ENCODE peak calls at places on chromosome 12, in nine cellular contexts. J, I, Q, W, Y, B, O, P and M are unnamed samples.

GRCh38 chr12:49961993-49962764 is 507 bp downstream of the AQP5 start:
- DNase-seq in J (no peak), I (no peak), Q (no peak), W (no peak), Y (no peak), B (no peak), O (no peak), P (no peak), M (no peak)

GRCh38 chr12:127487031-127487430 is 779.9 kb upstream of the TMEM132C start:
- DNase-seq in J (no peak), I (no peak), Q (no peak), W (no peak), Y (no peak), B (no peak), O (no peak), P (no peak), M (no peak)

GRCh38 chr12:113422030-113422900 is at the start of gene SDSL:
- DNase-seq in J (peak; percentile 82), I (peak; percentile 48), Q (no peak), W (peak; percentile 33), Y (peak; percentile 89), B (peak; percentile 58), O (no peak), P (peak; percentile 88), M (peak; percentile 90)

GRCh38 chr12:113996026-113996425 is 29.9 kb upstream of the RBM19 start:
- DNase-seq in J (no peak), I (peak; percentile 5), Q (no peak), W (no peak), Y (no peak), B (no peak), O (no peak), P (no peak), M (no peak)

GRCh38 chr12:95390192-95390591 is 83.8 kb upstream of the METAP2 start:
- DNase-seq in J (no peak), I (no peak), Q (no peak), W (no peak), Y (no peak), B (no peak), O (no peak), P (no peak), M (no peak)

GRCh38 chr12:93767524-93767863 is 90.3 kb downstream of the CRADD start:
- DNase-seq in J (no peak), I (no peak), Q (no peak), W (no peak), Y (no peak), B (no peak), O (no peak), P (no peak), M (no peak)

GRCh38 chr12:64912501-64912900 is 88.1 kb downstream of the TBC1D30 start:
- DNase-seq in J (no peak), I (no peak), Q (no peak), W (no peak), Y (peak; percentile 41), B (no peak), O (no peak), P (peak; percentile 11), M (peak; percentile 95)

GRCh38 chr12:87152084-87152483 is 877.1 kb downstream of the C12orf50 start:
- DNase-seq in J (no peak), I (no peak), Q (no peak), W (no peak), Y (no peak), B (no peak), O (no peak), P (no peak), M (no peak)

GRCh38 chr12:52631676-52632459 is 13.5 kb upstream of the KRT73 start:
- DNase-seq in J (no peak), I (no peak), Q (no peak), W (no peak), Y (no peak), B (no peak), O (no peak), P (no peak), M (no peak)

GRCh38 chr12:51132693-51133092 is 40.2 kb downstream of the TFCP2 start:
- DNase-seq in J (no peak), I (no peak), Q (no peak), W (no peak), Y (no peak), B (no peak), O (no peak), P (peak; percentile 10), M (no peak)

GRCh38 chr12:103046154-103046553 is 88.7 kb downstream of the ASCL1 start:
- DNase-seq in J (no peak), I (no peak), Q (no peak), W (no peak), Y (no peak), B (no peak), O (no peak), P (no peak), M (no peak)

GRCh38 chr12:110907583-110907982 is 12.8 kb downstream of the MYL2 start:
- DNase-seq in J (no peak), I (no peak), Q (no peak), W (no peak), Y (no peak), B (no peak), O (no peak), P (no peak), M (no peak)

GRCh38 chr12:111363578-111363977 is 5.3 kb downstream of the PHETA1 start:
- DNase-seq in J (peak; percentile 26), I (no peak), Q (no peak), W (no peak), Y (peak; percentile 53), B (peak; percentile 43), O (no peak), P (peak; percentile 63), M (peak; percentile 11)

DNA sequence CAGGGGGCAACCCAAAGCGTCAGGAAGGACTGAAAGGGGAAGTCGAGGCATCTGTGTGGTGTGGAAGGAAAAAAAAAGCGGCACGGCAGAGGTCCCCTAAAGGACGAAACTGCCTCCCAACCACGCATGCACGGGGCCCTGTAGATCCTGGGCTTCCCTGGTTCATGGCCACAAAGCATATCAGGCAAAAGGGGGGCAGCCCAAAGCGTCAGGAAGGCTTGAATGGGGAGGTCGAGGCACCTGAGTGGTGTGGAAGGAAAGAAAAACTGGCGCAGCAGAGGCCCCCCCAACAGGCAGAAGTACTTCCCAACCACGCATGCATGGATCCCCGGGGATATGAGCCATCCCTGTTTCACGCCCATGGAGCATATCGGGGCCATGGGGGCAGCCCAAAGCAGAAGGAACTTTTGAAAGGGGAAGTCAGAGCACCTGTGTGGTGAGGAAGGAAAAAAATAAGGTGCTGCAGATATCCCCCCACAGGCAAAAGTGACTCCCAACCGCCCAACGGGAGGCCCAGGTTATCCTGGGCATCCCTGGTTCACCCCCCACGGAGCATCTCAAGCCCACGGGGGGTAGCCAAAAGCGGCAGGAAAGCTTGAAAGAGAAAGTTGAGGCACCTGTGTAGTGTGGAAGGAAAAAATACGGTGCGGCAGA is 581.2 kb downstream of the ALG10 start:
- DNase-seq in J (no peak), I (no peak), Q (no peak), W (no peak), Y (no peak), B (no peak), O (no peak), P (no peak), M (no peak)
- H3K9me3 ChIP-seq in J (no peaks in the 10 kb centered on the region), I (peaks cover 94% of the 10 kb centered on the region), Q (peaks cover 79% of the 10 kb centered on the region), W (no peaks in the 10 kb centered on the region), Y (no peaks in the 10 kb centered on the region), B (peaks cover 7% of the 10 kb centered on the region), O (no peaks in the 10 kb centered on the region), P (no peaks in the 10 kb centered on the region), M (no peaks in the 10 kb centered on the region)

GRCh38 chr12:34186492-34186891 is 164.2 kb downstream of the ALG10 start:
- DNase-seq in J (no peak), I (no peak), Q (no peak), W (no peak), Y (no peak), B (no peak), O (no peak), P (no peak), M (no peak)
- H3K9me3 ChIP-seq in J (no peaks in the 10 kb centered on the region), I (no peaks in the 10 kb centered on the region), Q (no peaks in the 10 kb centered on the region), W (no peaks in the 10 kb centered on the region), Y (no peaks in the 10 kb centered on the region), B (no peaks in the 10 kb centered on the region), O (no peaks in the 10 kb centered on the region), P (no peaks in the 10 kb centered on the region), M (no peaks in the 10 kb centered on the region)

GRCh38 chr12:124143726-124144125 is 151.2 kb upstream of the RFLNA start:
- DNase-seq in J (no peak), I (no peak), Q (no peak), W (no peak), Y (no peak), B (no peak), O (no peak), P (no peak), M (no peak)

GRCh38 chr12:124142395-124143005 is 152.4 kb upstream of the RFLNA start:
- DNase-seq in J (no peak), I (no peak), Q (no peak), W (no peak), Y (no peak), B (no peak), O (no peak), P (no peak), M (no peak)

GRCh38 chr12:124136796-124137195 is 158.1 kb upstream of the RFLNA start:
- DNase-seq in J (no peak), I (no peak), Q (no peak), W (no peak), Y (no peak), B (no peak), O (no peak), P (no peak), M (no peak)

DNA sequence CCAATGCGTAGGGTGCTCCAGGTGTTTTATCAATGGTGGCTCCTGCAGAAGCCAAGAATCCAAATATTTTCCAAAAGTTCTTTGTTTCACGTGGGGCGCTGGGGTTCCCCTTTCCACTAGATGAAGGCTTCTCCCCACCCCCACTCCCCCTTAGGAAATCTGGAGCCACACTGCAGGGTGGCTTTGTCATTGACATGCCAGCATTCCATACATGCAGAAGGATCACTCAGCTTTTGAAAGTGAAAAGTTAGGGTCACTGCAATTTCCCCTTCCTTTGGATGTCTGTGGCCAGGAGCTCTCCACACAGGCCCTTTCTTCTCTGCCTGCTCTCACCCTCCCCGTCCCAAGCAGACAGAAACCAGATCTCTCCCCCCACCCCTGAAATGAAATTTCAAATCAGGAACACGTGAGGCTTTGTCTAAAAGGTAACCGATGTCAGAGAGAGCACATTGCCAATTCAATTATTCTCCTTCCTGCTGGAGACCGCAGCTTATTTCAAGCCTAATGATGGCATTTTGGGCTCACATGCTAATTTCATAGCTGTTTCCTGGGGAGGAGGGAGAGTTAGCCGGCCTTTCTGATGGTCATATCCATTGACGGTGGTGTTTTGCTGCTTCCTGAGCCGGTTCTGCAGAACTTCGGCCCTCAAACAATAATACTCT is 153.9 kb upstream of the RFLNA start:
- DNase-seq in J (no peak), I (no peak), Q (no peak), W (no peak), Y (no peak), B (peak; percentile 7), O (no peak), P (no peak), M (no peak)
- H3K9me3 ChIP-seq in J (peaks cover 34% of the 10 kb centered on the region), I (peaks cover 14% of the 10 kb centered on the region), Q (peaks cover 11% of the 10 kb centered on the region), W (peaks cover 8% of the 10 kb centered on the region), Y (no peaks in the 10 kb centered on the region), B (no peaks in the 10 kb centered on the region), O (no peaks in the 10 kb centered on the region), P (no peaks in the 10 kb centered on the region), M (no peaks in the 10 kb centered on the region)

DNA sequence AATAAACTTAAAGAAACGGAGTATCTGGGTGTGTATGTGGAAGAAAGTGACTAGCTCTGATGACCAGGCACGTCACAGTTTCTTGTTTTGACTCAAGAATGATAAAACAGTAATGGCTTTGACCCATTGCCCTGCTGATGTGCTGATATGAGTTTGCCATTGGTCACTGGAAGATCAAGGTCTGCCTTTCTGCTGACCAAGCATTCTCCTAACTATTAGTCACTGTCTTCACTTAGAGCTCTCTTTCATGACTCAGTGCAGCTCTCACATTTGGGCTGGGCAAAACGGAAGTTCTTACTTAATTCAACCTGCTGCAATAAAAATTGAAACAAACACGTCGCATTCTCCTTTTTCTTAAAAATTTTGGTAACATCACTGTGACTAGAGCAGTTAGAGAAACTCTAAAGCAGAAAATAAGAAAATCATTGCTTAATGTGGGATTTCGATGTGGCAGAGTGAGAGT is 366.7 kb downstream of the BTG1 start:
- DNase-seq in J (peak; percentile 83), I (peak; percentile 29), Q (peak; percentile 10), W (peak; percentile 78), Y (peak; percentile 93), B (peak; percentile 55), O (peak; percentile 0), P (peak; percentile 84), M (peak; percentile 54)
- H3K9me3 ChIP-seq in J (no peaks in the 10 kb centered on the region), I (no peaks in the 10 kb centered on the region), Q (no peaks in the 10 kb centered on the region), W (no peaks in the 10 kb centered on the region), Y (no peaks in the 10 kb centered on the region), B (no peaks in the 10 kb centered on the region), O (no peaks in the 10 kb centered on the region), P (no peaks in the 10 kb centered on the region), M (no peaks in the 10 kb centered on the region)